ENCODE peak calls at places on chromosomes 4 and X, in six cellular contexts. B, M, N, W, G and F are unnamed samples.
A peak's percentile ranks its signal among the peaks of the same experiment; 100 is the strongest.

GRCh38 chrX:141839856-141840255 is 1.7 kb downstream of the MAGEC3 start:
- DNase-seq in B (no peak), M (no peak), N (no peak), W (no peak), G (no peak), F (no peak)

GRCh38 chr4:88017516-88018302 is 10.3 kb downstream of the PKD2 start:
- DNase-seq in B (no peak), M (no peak), N (no peak), W (no peak), G (no peak), F (no peak)

GRCh38 chr4:52199574-52200338 is 148.7 kb downstream of the SPATA18 start:
- DNase-seq in B (no peak), M (no peak), N (peak; percentile 24), W (no peak), G (no peak), F (peak; percentile 19)

GRCh38 chr4:180310616-180311015 is 1932.6 kb upstream of the TENM3 start:
- DNase-seq in B (no peak), M (no peak), N (no peak), W (no peak), G (no peak), F (no peak)

GRCh38 chr4:164177753-164178152 is 576.2 kb upstream of the SMIM31 start:
- DNase-seq in B (no peak), M (no peak), N (no peak), W (no peak), G (no peak), F (no peak)

GRCh38 chr4:156971623-156972369 is at the start of gene PDGFC:
- DNase-seq in B (peak; percentile 51), M (peak; percentile 5), N (peak; percentile 64), W (peak; percentile 85), G (peak; percentile 65), F (no peak)

GRCh38 chr4:9953089-9953488 is 68.2 kb downstream of the SLC2A9 start:
- DNase-seq in B (no peak), M (no peak), N (no peak), W (no peak), G (no peak), F (no peak)

GRCh38 chr4:80307774-80308465 is 27.6 kb upstream of the CFAP299 start:
- DNase-seq in B (no peak), M (no peak), N (no peak), W (no peak), G (no peak), F (no peak)

GRCh38 chrX:48498374-48498809 is 10.4 kb upstream of the PORCN start:
- DNase-seq in B (no peak), M (no peak), N (no peak), W (no peak), G (no peak), F (no peak)

GRCh38 chr4:24244663-24245519 is 339.5 kb downstream of the DHX15 start:
- DNase-seq in B (no peak), M (no peak), N (no peak), W (no peak), G (no peak), F (no peak)

GRCh38 chrX:80808160-80808735 is 1.4 kb downstream of the BRWD3 start:
- DNase-seq in B (peak; percentile 80), M (peak; percentile 84), N (peak; percentile 57), W (peak; percentile 59), G (peak; percentile 50), F (peak; percentile 72)

GRCh38 chr4:76484654-76485053 is 49.6 kb downstream of the SHROOM3 start:
- DNase-seq in B (no peak), M (no peak), N (no peak), W (no peak), G (no peak), F (no peak)

GRCh38 chr4:5222951-5223350 is 171.7 kb downstream of the STK32B start:
- DNase-seq in B (no peak), M (no peak), N (no peak), W (no peak), G (no peak), F (no peak)

GRCh38 chr4:86870442-86871069 is 21.4 kb upstream of the SLC10A6 start:
- DNase-seq in B (no peak), M (no peak), N (no peak), W (no peak), G (no peak), F (no peak)

GRCh38 chrX:30935985-30936384 is 46.9 kb upstream of the TAB3 start:
- DNase-seq in B (no peak), M (no peak), N (no peak), W (peak; percentile 21), G (no peak), F (peak; percentile 18)

GRCh38 chr4:48570646-48571220 is 80.7 kb downstream of the ZAR1 start:
- DNase-seq in B (no peak), M (no peak), N (no peak), W (no peak), G (no peak), F (no peak)

GRCh38 chr4:159283697-159284492 is 181.0 kb downstream of the RAPGEF2 start:
- DNase-seq in B (no peak), M (no peak), N (no peak), W (no peak), G (no peak), F (peak; percentile 76)

GRCh38 chr4:54011201-54011600 is 53.2 kb downstream of the CHIC2 start:
- DNase-seq in B (no peak), M (no peak), N (no peak), W (no peak), G (no peak), F (no peak)